ENCODE peak calls at places on chromosomes 4 and X, in nine cellular contexts. One of them, this sample, is unnamed.

GRCh38 chr4:7423801-7424552 is 10.8 kb downstream of the PSAPL1 start:
- DNase-seq in NAMALWA: no peak
- DNase-seq in GM06990: no peak
- DNase-seq in Calu3: no peak
- DNase-seq in adrenal gland: no peak
- DNase-seq in IMR-90: no peak
- DNase-seq in NCI-H460: no peak
- DNase-seq in kidney tubule cell: no peak
- DNase-seq in lung microvascular endothelial cell: no peak
- DNase-seq in this sample: no peak

GRCh38 chr4:155638195-155638960 is 28.3 kb upstream of the GUCY1A1 start:
- DNase-seq in NAMALWA: no peak
- DNase-seq in GM06990: no peak
- DNase-seq in Calu3: no peak
- DNase-seq in adrenal gland: no peak
- DNase-seq in IMR-90: no peak
- DNase-seq in NCI-H460: no peak
- DNase-seq in kidney tubule cell: no peak
- DNase-seq in lung microvascular endothelial cell: peak
- DNase-seq in this sample: no peak

GRCh38 chr4:173752610-173753009 is 222.6 kb upstream of the HAND2 start:
- DNase-seq in NAMALWA: peak
- DNase-seq in GM06990: peak
- DNase-seq in Calu3: peak
- DNase-seq in adrenal gland: no peak
- DNase-seq in IMR-90: peak
- DNase-seq in NCI-H460: peak
- DNase-seq in kidney tubule cell: peak
- DNase-seq in lung microvascular endothelial cell: peak
- DNase-seq in this sample: peak

GRCh38 chrX:49001521-49002090 is 458 bp downstream of the GRIPAP1 start:
- DNase-seq in NAMALWA: peak
- DNase-seq in GM06990: no peak
- DNase-seq in Calu3: peak
- DNase-seq in adrenal gland: peak
- DNase-seq in IMR-90: peak
- DNase-seq in NCI-H460: no peak
- DNase-seq in kidney tubule cell: peak
- DNase-seq in lung microvascular endothelial cell: peak
- DNase-seq in this sample: peak

GRCh38 chr4:165308606-165309005 is 18.9 kb upstream of the MSMO1 start:
- DNase-seq in NAMALWA: no peak
- DNase-seq in GM06990: no peak
- DNase-seq in Calu3: no peak
- DNase-seq in adrenal gland: no peak
- DNase-seq in IMR-90: no peak
- DNase-seq in NCI-H460: no peak
- DNase-seq in kidney tubule cell: no peak
- DNase-seq in lung microvascular endothelial cell: no peak
- DNase-seq in this sample: no peak

GRCh38 chr4:94641702-94642560 is 115.8 kb upstream of the BMPR1B start:
- DNase-seq in NAMALWA: no peak
- DNase-seq in GM06990: no peak
- DNase-seq in Calu3: no peak
- DNase-seq in adrenal gland: no peak
- DNase-seq in IMR-90: peak
- DNase-seq in NCI-H460: peak
- DNase-seq in kidney tubule cell: peak
- DNase-seq in lung microvascular endothelial cell: peak
- DNase-seq in this sample: no peak

GRCh38 chr4:52751349-52751911 is at the start of gene ERVMER34-1:
- DNase-seq in NAMALWA: no peak
- DNase-seq in GM06990: no peak
- DNase-seq in Calu3: peak
- DNase-seq in adrenal gland: peak
- DNase-seq in IMR-90: no peak
- DNase-seq in NCI-H460: peak
- DNase-seq in kidney tubule cell: peak
- DNase-seq in lung microvascular endothelial cell: peak
- DNase-seq in this sample: no peak

GRCh38 chr4:176824645-176825366 is 32.1 kb upstream of the VEGFC start:
- DNase-seq in NAMALWA: no peak
- DNase-seq in GM06990: no peak
- DNase-seq in Calu3: no peak
- DNase-seq in adrenal gland: no peak
- DNase-seq in IMR-90: no peak
- DNase-seq in NCI-H460: no peak
- DNase-seq in kidney tubule cell: no peak
- DNase-seq in lung microvascular endothelial cell: no peak
- DNase-seq in this sample: no peak

GRCh38 chr4:112813790-112814189 is 176.8 kb downstream of the LARP7 start:
- DNase-seq in NAMALWA: no peak
- DNase-seq in GM06990: peak
- DNase-seq in Calu3: no peak
- DNase-seq in adrenal gland: no peak
- DNase-seq in IMR-90: peak
- DNase-seq in NCI-H460: no peak
- DNase-seq in kidney tubule cell: peak
- DNase-seq in lung microvascular endothelial cell: no peak
- DNase-seq in this sample: no peak

GRCh38 chr4:119785963-119786362 is 157.4 kb upstream of the PDE5A start:
- DNase-seq in NAMALWA: peak
- DNase-seq in GM06990: no peak
- DNase-seq in Calu3: peak
- DNase-seq in adrenal gland: peak
- DNase-seq in IMR-90: peak
- DNase-seq in NCI-H460: no peak
- DNase-seq in kidney tubule cell: peak
- DNase-seq in lung microvascular endothelial cell: peak
- DNase-seq in this sample: no peak

GRCh38 chr4:8866421-8866820 is 5.2 kb downstream of the HMX1 start:
- DNase-seq in NAMALWA: no peak
- DNase-seq in GM06990: no peak
- DNase-seq in Calu3: no peak
- DNase-seq in adrenal gland: no peak
- DNase-seq in IMR-90: no peak
- DNase-seq in NCI-H460: no peak
- DNase-seq in kidney tubule cell: no peak
- DNase-seq in lung microvascular endothelial cell: no peak
- DNase-seq in this sample: no peak

GRCh38 chr4:6011686-6012085 is 6.5 kb downstream of the C4orf50 start:
- DNase-seq in NAMALWA: no peak
- DNase-seq in GM06990: no peak
- DNase-seq in Calu3: peak
- DNase-seq in adrenal gland: peak
- DNase-seq in IMR-90: no peak
- DNase-seq in NCI-H460: no peak
- DNase-seq in kidney tubule cell: peak
- DNase-seq in lung microvascular endothelial cell: peak
- DNase-seq in this sample: no peak

GRCh38 chr4:146040623-146041022 is 102.0 kb upstream of the ZNF827 start:
- DNase-seq in NAMALWA: no peak
- DNase-seq in GM06990: no peak
- DNase-seq in Calu3: no peak
- DNase-seq in adrenal gland: no peak
- DNase-seq in IMR-90: no peak
- DNase-seq in NCI-H460: no peak
- DNase-seq in kidney tubule cell: no peak
- DNase-seq in lung microvascular endothelial cell: no peak
- DNase-seq in this sample: no peak

GRCh38 chrX:150587585-150588503 is 19.4 kb downstream of the MTM1 start:
- DNase-seq in NAMALWA: peak
- DNase-seq in GM06990: no peak
- DNase-seq in Calu3: peak
- DNase-seq in adrenal gland: no peak
- DNase-seq in IMR-90: no peak
- DNase-seq in NCI-H460: no peak
- DNase-seq in kidney tubule cell: no peak
- DNase-seq in lung microvascular endothelial cell: peak
- DNase-seq in this sample: peak

GRCh38 chrX:11533211-11533651 is 132.5 kb downstream of the ARHGAP6 start:
- DNase-seq in NAMALWA: peak
- DNase-seq in GM06990: peak
- DNase-seq in Calu3: no peak
- DNase-seq in adrenal gland: no peak
- DNase-seq in IMR-90: peak
- DNase-seq in NCI-H460: peak
- DNase-seq in kidney tubule cell: peak
- DNase-seq in lung microvascular endothelial cell: peak
- DNase-seq in this sample: peak

GRCh38 chr4:179804440-179804839 is 2362.2 kb upstream of the AGA start:
- DNase-seq in NAMALWA: no peak
- DNase-seq in GM06990: no peak
- DNase-seq in Calu3: peak
- DNase-seq in adrenal gland: no peak
- DNase-seq in IMR-90: peak
- DNase-seq in NCI-H460: no peak
- DNase-seq in kidney tubule cell: no peak
- DNase-seq in lung microvascular endothelial cell: no peak
- DNase-seq in this sample: no peak

GRCh38 chrX:17769701-17770269 is 32.5 kb downstream of the SCML1 start:
- DNase-seq in NAMALWA: no peak
- DNase-seq in GM06990: no peak
- DNase-seq in Calu3: no peak
- DNase-seq in adrenal gland: no peak
- DNase-seq in IMR-90: no peak
- DNase-seq in NCI-H460: no peak
- DNase-seq in kidney tubule cell: no peak
- DNase-seq in lung microvascular endothelial cell: no peak
- DNase-seq in this sample: no peak

GRCh38 chr4:87974856-87975462 is 555 bp upstream of the SPP1 start:
- DNase-seq in NAMALWA: no peak
- DNase-seq in GM06990: no peak
- DNase-seq in Calu3: peak
- DNase-seq in adrenal gland: no peak
- DNase-seq in IMR-90: peak
- DNase-seq in NCI-H460: peak
- DNase-seq in kidney tubule cell: peak
- DNase-seq in lung microvascular endothelial cell: no peak
- DNase-seq in this sample: no peak

GRCh38 chr4:102500371-102501175 is 586 bp upstream of the NFKB1 start:
- DNase-seq in NAMALWA: peak
- DNase-seq in GM06990: no peak
- DNase-seq in Calu3: peak
- DNase-seq in adrenal gland: peak
- DNase-seq in IMR-90: peak
- DNase-seq in NCI-H460: no peak
- DNase-seq in kidney tubule cell: peak
- DNase-seq in lung microvascular endothelial cell: peak
- DNase-seq in this sample: peak

GRCh38 chr4:56653461-56654237 is 27.4 kb downstream of the HOPX start:
- DNase-seq in NAMALWA: no peak
- DNase-seq in GM06990: no peak
- DNase-seq in Calu3: no peak
- DNase-seq in adrenal gland: no peak
- DNase-seq in IMR-90: no peak
- DNase-seq in NCI-H460: no peak
- DNase-seq in kidney tubule cell: no peak
- DNase-seq in lung microvascular endothelial cell: peak
- DNase-seq in this sample: no peak

GRCh38 chr4:158710814-158711213 is 12.4 kb downstream of the PPID start:
- DNase-seq in NAMALWA: no peak
- DNase-seq in GM06990: no peak
- DNase-seq in Calu3: no peak
- DNase-seq in adrenal gland: no peak
- DNase-seq in IMR-90: peak
- DNase-seq in NCI-H460: no peak
- DNase-seq in kidney tubule cell: peak
- DNase-seq in lung microvascular endothelial cell: peak
- DNase-seq in this sample: no peak

GRCh38 chrX:131907488-131908314 is 115.4 kb upstream of the STK26 start:
- DNase-seq in NAMALWA: no peak
- DNase-seq in GM06990: no peak
- DNase-seq in Calu3: no peak
- DNase-seq in adrenal gland: no peak
- DNase-seq in IMR-90: no peak
- DNase-seq in NCI-H460: no peak
- DNase-seq in kidney tubule cell: no peak
- DNase-seq in lung microvascular endothelial cell: no peak
- DNase-seq in this sample: no peak

GRCh38 chr4:113634081-113634969 is 127.2 kb downstream of the CAMK2D start:
- DNase-seq in NAMALWA: no peak
- DNase-seq in GM06990: no peak
- DNase-seq in Calu3: no peak
- DNase-seq in adrenal gland: no peak
- DNase-seq in IMR-90: no peak
- DNase-seq in NCI-H460: no peak
- DNase-seq in kidney tubule cell: no peak
- DNase-seq in lung microvascular endothelial cell: no peak
- DNase-seq in this sample: no peak

GRCh38 chrX:1045680-1046314 is 166.7 kb downstream of the CRLF2 start:
- DNase-seq in NAMALWA: no peak
- DNase-seq in GM06990: no peak
- DNase-seq in Calu3: no peak
- DNase-seq in adrenal gland: no peak
- DNase-seq in IMR-90: no peak
- DNase-seq in NCI-H460: no peak
- DNase-seq in kidney tubule cell: no peak
- DNase-seq in lung microvascular endothelial cell: no peak
- DNase-seq in this sample: no peak

GRCh38 chr4:13627606-13628301 is at the start of gene BOD1L1:
- DNase-seq in NAMALWA: peak
- DNase-seq in GM06990: peak
- DNase-seq in Calu3: peak
- DNase-seq in adrenal gland: peak
- DNase-seq in IMR-90: peak
- DNase-seq in NCI-H460: peak
- DNase-seq in kidney tubule cell: peak
- DNase-seq in lung microvascular endothelial cell: peak
- DNase-seq in this sample: peak